ENCODE peak calls at places on chromosomes 2 and 18, in five cellular contexts. E is PC-3, T is GM10248, D is heart right ventricle, J is heart left ventricle. S is an unnamed sample.

GRCh38 chr2:179437430-179437829 is 172.8 kb upstream of the SESTD1 start:
- DNase-seq in E (no peak), J (no peak), T (no peak), D (no peak), S (no peak)

GRCh38 chr2:62306751-62307468 is 111.0 kb downstream of the B3GNT2 start:
- DNase-seq in E (peak), J (no peak), T (no peak), D (no peak), S (peak)

GRCh38 chr2:36352711-36353110 is 2.9 kb upstream of the CRIM1 start:
- DNase-seq in J (no peak), T (no peak), E (peak), D (no peak), S (peak)

GRCh38 chr2:210955591-210955990 is 399.2 kb downstream of the CPS1 start:
- DNase-seq in J (no peak), E (peak), T (no peak), D (no peak), S (peak)

GRCh38 chr2:174744111-174744510 is 20.2 kb downstream of the CHRNA1 start:
- DNase-seq in T (no peak), J (no peak), D (no peak), E (no peak), S (no peak)

GRCh38 chr2:42498482-42498881 is 4.7 kb upstream of the KCNG3 start:
- DNase-seq in D (no peak), T (no peak), J (no peak), E (no peak), S (no peak)

GRCh38 chr2:177753682-177754475 is 318.7 kb downstream of the PDE11A start:
- DNase-seq in D (peak), T (no peak), E (no peak), J (peak), S (peak)

GRCh38 chr2:207676827-207677354 is 34.5 kb upstream of the CCNYL1 start:
- DNase-seq in T (no peak), E (peak), D (no peak), J (no peak), S (peak)

GRCh38 chr2:160970052-160970846 is 190.0 kb upstream of the TANK start:
- DNase-seq in T (no peak), D (no peak), J (peak), E (peak), S (peak)

GRCh38 chr2:102619414-102620319 is at the start of gene SLC9A2:
- DNase-seq in E (peak), D (peak), T (peak), J (no peak), S (peak)

GRCh38 chr2:106990307-106990706 is 104.3 kb upstream of the ST6GAL2 start:
- DNase-seq in E (peak), D (no peak), J (no peak), T (no peak), S (peak)

GRCh38 chr2:1516798-1517060 is 103.5 kb downstream of the TPO start:
- DNase-seq in E (no peak), J (no peak), D (no peak), T (no peak), S (no peak)

GRCh38 chr18:33010149-33010548 is 237.3 kb upstream of the KLHL14 start:
- DNase-seq in D (no peak), T (no peak), E (no peak), J (no peak), S (no peak)

GRCh38 chr2:198968585-198968984 is 489.2 kb downstream of the SATB2 start:
- DNase-seq in T (no peak), J (no peak), E (no peak), D (no peak), S (no peak)

GRCh38 chr18:32440478-32440877 is 30.2 kb downstream of the GAREM1 start:
- DNase-seq in J (no peak), D (no peak), E (no peak), T (no peak), S (no peak)

GRCh38 chr2:111698743-111699554 is 185.0 kb downstream of the ANAPC1 start:
- DNase-seq in D (peak), J (peak), T (no peak), E (peak), S (peak)

GRCh38 chr2:62000538-62000937 is 95.1 kb downstream of the COMMD1 start:
- DNase-seq in E (no peak), D (no peak), T (no peak), J (no peak), S (no peak)

GRCh38 chr2:69683170-69683971 is 39.8 kb upstream of the AAK1 start:
- DNase-seq in D (no peak), J (peak), E (peak), T (no peak), S (peak)

GRCh38 chr2:219444566-219445091 is 10.0 kb downstream of the SPEG start:
- DNase-seq in T (no peak), J (no peak), D (no peak), E (no peak), S (no peak)

GRCh38 chr2:85813211-85813977 is 59.6 kb downstream of the ATOH8 start:
- DNase-seq in J (no peak), T (peak), E (no peak), D (no peak), S (no peak)

GRCh38 chr18:13570856-13571495 is 155.4 kb downstream of the FAM210A start:
- DNase-seq in T (no peak), E (no peak), J (no peak), D (no peak), S (no peak)

GRCh38 chr2:239781461-239781860 is 243.7 kb downstream of the NDUFA10 start:
- DNase-seq in E (no peak), D (no peak), T (no peak), J (no peak), S (no peak)

GRCh38 chr2:111659361-111660281 is 224.4 kb downstream of the ANAPC1 start:
- DNase-seq in E (peak), J (no peak), T (no peak), D (peak), S (peak)

GRCh38 chr2:54723300-54724149 is at the start of gene EML6:
- DNase-seq in E (peak), T (peak), J (peak), D (peak), S (peak)

GRCh38 chr2:64230540-64230939 is 86.3 kb upstream of the PELI1 start:
- DNase-seq in J (no peak), T (no peak), E (no peak), D (no peak), S (no peak)

DNA sequence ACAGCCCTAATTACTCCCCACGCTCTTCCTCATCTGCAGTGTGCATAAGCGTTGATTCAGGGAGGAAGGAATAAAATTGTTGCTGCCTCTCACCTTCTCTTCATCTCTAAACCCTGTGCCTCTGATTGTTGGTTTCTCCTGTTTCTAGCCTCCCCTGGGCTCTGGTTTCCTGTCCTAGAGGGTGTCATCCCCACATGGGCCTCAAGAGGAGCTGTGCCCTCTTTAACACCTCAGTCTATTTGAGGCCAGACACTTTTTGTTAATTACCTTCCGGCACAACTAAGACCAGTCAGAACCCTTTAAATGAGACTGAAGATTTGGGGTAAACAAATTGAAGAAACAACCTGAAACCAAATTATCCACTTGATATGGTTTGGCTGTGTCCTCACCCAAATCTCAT is 9.7 kb downstream of the CTAGE1 start:
- DNase-seq in J (no peak), E (no peak), D (no peak), T (no peak), S (no peak)
- TF ChIP-seq CTCF in J (no peak), E (peak), D (no peak), T (no peak), S (peak)

GRCh38 chr2:235526166-235526565 is 32.3 kb downstream of the AGAP1 start:
- DNase-seq in E (no peak), D (no peak), J (no peak), T (no peak), S (no peak)

GRCh38 chr2:235520787-235521186 is 26.9 kb downstream of the AGAP1 start:
- DNase-seq in T (no peak), D (no peak), E (no peak), J (no peak), S (no peak)

GRCh38 chr2:235523486-235524150 is 29.8 kb downstream of the AGAP1 start:
- DNase-seq in D (no peak), E (no peak), T (no peak), J (no peak), S (no peak)

GRCh38 chr2:235521844-235522243 is 28.0 kb downstream of the AGAP1 start:
- DNase-seq in T (no peak), D (no peak), E (no peak), J (no peak), S (peak)

DNA sequence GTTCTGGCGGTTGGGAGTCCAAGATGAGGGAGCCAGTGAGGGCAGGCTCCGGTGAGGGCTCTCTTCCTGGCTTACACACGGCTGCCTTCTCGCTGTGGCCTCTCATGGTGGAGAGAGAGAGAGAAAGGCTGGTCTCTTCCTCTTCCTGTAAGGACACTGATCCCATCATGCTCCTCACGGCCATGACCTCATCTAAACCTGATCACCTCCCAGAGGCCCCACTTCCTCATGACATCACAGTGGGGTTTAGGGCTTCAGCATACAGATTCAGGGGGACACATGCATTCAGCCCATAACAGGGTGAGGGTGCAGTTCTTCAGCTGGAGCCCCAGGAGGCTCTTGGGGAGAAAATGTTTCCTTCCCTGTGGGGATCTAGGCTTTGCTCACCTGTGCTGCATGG is 29.2 kb downstream of the AGAP1 start:
- DNase-seq in T (no peak), E (no peak), J (no peak), D (no peak), S (no peak)
- TF ChIP-seq CTCF in T (no peak), E (no peak), J (no peak), D (no peak), S (no peak)

DNA sequence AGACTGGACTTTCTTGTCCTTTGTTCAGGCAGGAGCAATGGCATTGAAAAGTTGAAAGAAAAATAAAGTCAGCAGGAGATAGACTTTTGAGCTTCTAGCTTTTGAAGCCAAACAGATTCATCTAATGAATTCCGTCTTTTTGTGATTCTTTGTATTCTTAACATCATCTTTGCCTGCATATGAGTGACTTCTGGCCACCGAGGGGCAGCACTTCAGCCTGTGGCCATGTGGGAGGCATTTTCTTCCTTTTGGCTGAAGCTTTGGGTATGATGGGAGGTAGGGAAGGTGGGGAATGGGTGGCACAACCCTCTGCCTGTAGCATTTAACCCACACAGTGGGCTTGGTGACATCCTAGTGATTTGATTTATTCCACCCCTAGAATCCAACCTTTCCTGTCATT is 220.6 kb downstream of the SETBP1 start:
- DNase-seq in J (no peak), E (no peak), D (no peak), T (no peak), S (no peak)
- TF ChIP-seq CTCF in J (no peak), E (peak), D (peak), T (peak), S (peak)

DNA sequence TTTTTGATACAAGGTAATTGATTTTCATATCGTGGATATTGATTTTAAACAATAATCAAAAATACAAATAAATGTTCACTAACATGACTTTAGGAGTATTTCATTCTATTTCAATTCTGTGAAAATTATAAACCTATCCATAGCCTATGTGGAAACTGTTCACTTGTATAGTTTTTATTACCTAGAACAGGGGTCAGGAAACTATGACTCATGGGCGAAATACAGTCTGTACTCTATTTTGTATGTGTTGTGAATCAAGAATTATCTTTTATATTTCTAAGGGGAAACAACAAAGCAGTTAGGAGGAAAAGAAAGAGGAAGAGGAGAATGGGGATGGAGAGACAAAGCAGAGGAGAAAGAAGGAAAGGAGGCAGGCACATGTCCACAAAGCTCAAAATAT is 181.7 kb upstream of the VRK2 start:
- DNase-seq in T (no peak), J (no peak), D (no peak), E (peak), S (peak)
- TF ChIP-seq CTCF in T (no peak), J (no peak), D (no peak), E (no peak), S (no peak)

GRCh38 chr18:45249306-45249705 is 366.0 kb upstream of the SLC14A2 start:
- DNase-seq in D (no peak), J (no peak), E (no peak), T (no peak), S (peak)

GRCh38 chr18:45248240-45248903 is 366.9 kb upstream of the SLC14A2 start:
- DNase-seq in T (no peak), J (peak), E (no peak), D (no peak), S (peak)

GRCh38 chr18:45241982-45242565 is 373.2 kb upstream of the SLC14A2 start:
- DNase-seq in D (no peak), E (no peak), T (no peak), J (no peak), S (no peak)

GRCh38 chr18:45245036-45245638 is 370.1 kb upstream of the SLC14A2 start:
- DNase-seq in J (no peak), T (no peak), D (no peak), E (no peak), S (no peak)

GRCh38 chr18:45243347-45244095 is 371.8 kb upstream of the SLC14A2 start:
- DNase-seq in E (no peak), T (no peak), D (no peak), J (no peak), S (no peak)
- TF ChIP-seq CTCF in E (no peak), T (no peak), D (no peak), J (no peak), S (no peak)

S was measured in cardiac fibroblast.